ENCODE peak calls at places on chromosomes 11 and 22, in four cellular contexts. Y is fibroblast of villous mesenchyme, U is choroid plexus epithelial cell, Z is GM23338. B is an unnamed sample.

GRCh38 chr11:96943970-96944369 is 554.2 kb downstream of the JRKL start:
- DNase-seq in Y (no peak), Z (peak; percentile 3), U (no peak), B (no peak)

GRCh38 chr11:131389582-131389981 is 19.2 kb downstream of the NTM start:
- DNase-seq in Y (no peak), Z (no peak), U (no peak), B (no peak)

GRCh38 chr22:37282385-37282677 is at the start of gene CYTH4:
- DNase-seq in U (no peak), Y (no peak), Z (no peak), B (peak; percentile 27)

GRCh38 chr11:107991868-107992414 is 16.8 kb upstream of the CUL5 start:
- DNase-seq in U (no peak), Z (peak; percentile 89), Y (no peak), B (peak; percentile 22)

GRCh38 chr11:7890417-7891179 is 40.5 kb downstream of the OR10A6 start:
- DNase-seq in Y (no peak), Z (no peak), U (no peak), B (no peak)

GRCh38 chr11:102283088-102283487 is 34.2 kb upstream of the BIRC3 start:
- DNase-seq in Y (no peak), U (no peak), Z (no peak), B (no peak)

GRCh38 chr11:32148824-32149223 is 58.0 kb downstream of the RCN1 start:
- DNase-seq in Y (no peak), Z (no peak), U (peak; percentile 21), B (no peak)

GRCh38 chr11:47766363-47767227 is 546 bp downstream of the FNBP4 start:
- DNase-seq in Y (peak; percentile 80), U (peak; percentile 75), Z (peak; percentile 41), B (no peak)

GRCh38 chr22:36300396-36301212 is 47.7 kb downstream of the APOL1 start:
- DNase-seq in Z (no peak), Y (no peak), U (no peak), B (no peak)

GRCh38 chr22:45448431-45448830 is 34.9 kb downstream of the RIBC2 start:
- DNase-seq in Z (no peak), Y (no peak), U (no peak), B (no peak)

GRCh38 chr11:125100136-125100535 is 11.3 kb downstream of the TMEM218 start:
- DNase-seq in U (no peak), Z (no peak), Y (no peak), B (no peak)

GRCh38 chr22:44453441-44454112 is 44.5 kb downstream of the RTL6 start:
- DNase-seq in Z (no peak), U (no peak), Y (no peak), B (no peak)

GRCh38 chr11:11732116-11732515 is 109.7 kb upstream of the USP47 start:
- DNase-seq in Y (no peak), Z (no peak), U (no peak), B (no peak)

GRCh38 chr22:43706151-43706550 is 106.0 kb downstream of the EFCAB6 start:
- DNase-seq in U (no peak), Z (peak; percentile 68), Y (no peak), B (no peak)

GRCh38 chr11:113577356-113578163 is 102.4 kb upstream of the DRD2 start:
- DNase-seq in Z (peak; percentile 41), U (no peak), Y (no peak), B (no peak)

GRCh38 chr22:42318967-42319366 is 48.5 kb upstream of the TCF20 start:
- DNase-seq in Z (no peak), Y (no peak), U (no peak), B (no peak)

GRCh38 chr11:92340839-92341238 is 116.2 kb downstream of the FAT3 start:
- DNase-seq in Y (peak; percentile 9), U (peak; percentile 41), Z (peak; percentile 87), B (no peak)

GRCh38 chr22:39147335-39148023 is 5.0 kb downstream of the CBX7 start:
- DNase-seq in Z (no peak), U (no peak), Y (no peak), B (no peak)

GRCh38 chr22:39148024-39148726 is 4.3 kb downstream of the CBX7 start:
- DNase-seq in Z (no peak), U (no peak), Y (no peak), B (peak; percentile 40)

GRCh38 chr22:39142088-39142667 is 10.3 kb downstream of the CBX7 start:
- DNase-seq in U (no peak), Y (no peak), Z (no peak), B (no peak)

GRCh38 chr22:39146256-39147101 is 6.0 kb downstream of the CBX7 start:
- DNase-seq in Z (no peak), U (no peak), Y (no peak), B (no peak)

GRCh38 chr22:39144101-39144815 is 8.2 kb downstream of the CBX7 start:
- DNase-seq in Y (peak; percentile 70), Z (peak; percentile 65), U (peak; percentile 65), B (peak; percentile 82)
- H3K4me3 ChIP-seq in Y (peak overlapping the region; percentile 95), Z (peak overlapping the region; percentile 94), U (peak overlapping the region; percentile 72), B (peak overlapping the region; percentile 98)

GRCh38 chr11:35045219-35045819 is 93.7 kb upstream of the CD44 start:
- DNase-seq in Z (no peak), Y (no peak), U (no peak), B (no peak)
- H3K4me3 ChIP-seq in Z (no peak overlapping the region), Y (no peak overlapping the region), U (no peak overlapping the region), B (no peak overlapping the region)

GRCh38 chr22:40960137-40960536 is 9.0 kb downstream of the RBX1 start:
- DNase-seq in Z (no peak), Y (no peak), U (no peak), B (no peak)
- H3K4me3 ChIP-seq in Z (no peak overlapping the region), Y (no peak overlapping the region), U (no peak overlapping the region), B (no peak overlapping the region)

GRCh38 chr11:118927554-118928107 is 1.9 kb upstream of the BCL9L start:
- DNase-seq in U (no peak), Z (no peak), Y (no peak), B (peak; percentile 6)
- H3K4me3 ChIP-seq in U (peak overlapping the region; percentile 78), Z (peak overlapping the region; percentile 99), Y (no peak overlapping the region), B (peak overlapping the region; percentile 83)

GRCh38 chr11:70201876-70202861 is 927 bp upstream of the FADD start:
- DNase-seq in U (peak; percentile 61), Z (no peak), Y (peak; percentile 47), B (no peak)
- H3K4me3 ChIP-seq in U (peak overlapping the region; percentile 95), Z (peak overlapping the region; percentile 95), Y (peak overlapping the region; percentile 98), B (peak overlapping the region; percentile 100)

GRCh38 chr11:65150513-65151271 is 16.4 kb upstream of the SYVN1 start:
- DNase-seq in Y (peak; percentile 76), Z (no peak), U (peak; percentile 73), B (peak; percentile 36)

GRCh38 chr11:65151500-65151899 is 17.2 kb upstream of the SYVN1 start:
- DNase-seq in Y (no peak), U (no peak), Z (no peak), B (no peak)

GRCh38 chr11:65148657-65149056 is 14.3 kb upstream of the SYVN1 start:
- DNase-seq in Y (no peak), U (no peak), Z (no peak), B (no peak)

GRCh38 chr11:65147352-65148075 is 13.2 kb upstream of the SYVN1 start:
- DNase-seq in Y (no peak), U (no peak), Z (no peak), B (no peak)

DNA sequence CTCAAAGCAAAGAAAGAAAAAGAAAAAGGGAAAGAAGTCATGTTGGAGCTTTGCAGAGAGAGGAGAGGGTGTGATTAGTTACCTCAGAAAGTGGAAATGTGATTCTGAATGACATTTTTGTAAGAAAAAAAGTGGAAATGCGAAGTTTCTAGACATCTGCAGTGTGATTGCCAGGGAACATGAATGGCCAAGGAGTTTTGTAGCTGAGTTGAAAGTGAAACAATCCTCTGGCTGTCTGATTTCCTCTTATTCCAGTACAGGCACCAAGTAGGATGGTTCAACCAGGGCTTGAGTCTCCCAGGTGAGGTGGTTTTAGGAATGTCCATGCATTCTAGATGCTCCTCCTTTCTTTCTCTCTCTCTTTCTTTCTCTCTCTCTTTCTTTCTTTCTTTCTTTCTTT is 17.8 kb upstream of the SYVN1 start:
- DNase-seq in U (no peak), Z (no peak), Y (no peak), B (no peak)
- H3K4me3 ChIP-seq in U (no peak overlapping the region), Z (no peak overlapping the region), Y (no peak overlapping the region), B (no peak overlapping the region)

GRCh38 chr11:6655020-6655789 is 404 bp downstream of the DCHS1 start:
- DNase-seq in U (no peak), Y (no peak), Z (peak; percentile 41), B (no peak)
- H3K4me3 ChIP-seq in U (peak overlapping the region; percentile 40), Y (peak overlapping the region; percentile 62), Z (peak overlapping the region; percentile 57), B (peak overlapping the region; percentile 36)

DNA sequence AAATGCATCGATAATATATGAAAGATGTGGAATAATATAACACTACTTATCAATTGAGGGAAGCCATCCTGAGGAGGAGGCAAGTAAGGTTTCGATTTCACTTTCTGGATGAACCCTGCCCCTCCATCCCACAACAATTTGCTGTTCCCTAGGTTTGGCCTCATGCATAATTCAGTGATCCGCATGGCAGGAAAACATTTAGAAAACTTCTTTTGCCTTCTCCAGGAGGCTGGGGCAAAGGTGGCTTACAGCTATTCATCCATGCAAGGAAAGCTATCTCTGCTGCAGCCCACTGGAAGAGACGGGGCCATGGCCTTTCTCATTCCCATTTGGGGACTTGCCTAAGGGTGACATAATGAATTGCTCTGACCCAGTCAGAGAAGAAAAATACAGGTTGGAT is 489.4 kb upstream of the CADM1 start:
- DNase-seq in Z (no peak), U (no peak), Y (no peak), B (no peak)
- H3K4me3 ChIP-seq in Z (no peak overlapping the region), U (no peak overlapping the region), Y (no peak overlapping the region), B (no peak overlapping the region)

DNA sequence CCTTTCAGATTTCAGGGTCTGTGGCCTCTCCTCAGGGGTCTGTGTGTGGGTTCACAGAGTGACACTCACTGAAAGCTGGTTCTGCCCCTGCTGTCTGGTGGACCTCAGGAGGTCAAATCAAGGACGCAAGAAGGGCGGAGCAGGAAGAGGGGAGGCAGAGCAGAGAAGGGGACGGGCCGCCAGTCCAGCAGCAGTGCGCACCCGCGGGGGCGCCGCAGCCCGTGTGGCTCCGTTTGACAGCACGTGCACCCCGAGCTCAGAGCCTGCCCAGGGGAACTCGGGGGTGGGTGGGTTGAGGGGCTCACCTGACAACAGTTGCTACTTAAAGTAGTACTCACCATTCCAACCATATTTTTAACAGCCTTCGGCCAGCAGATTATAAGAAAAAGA is 71.4 kb upstream of the PITPNB start:
- DNase-seq in U (no peak), Z (no peak), Y (no peak), B (no peak)
- H3K4me3 ChIP-seq in U (no peak overlapping the region), Z (no peak overlapping the region), Y (no peak overlapping the region), B (no peak overlapping the region)

B was measured in H7.